ENCODE peak calls at places on chromosome 14, in seven cellular contexts. P is fibroblast of villous mesenchyme; V is IMR-90; M is AG09309; G is lower lobe of right lung; A is AG04450; W is CD8-positive, alpha-beta T cell. I is an unnamed sample.

GRCh38 chr14:22532345-22533056 is 56.5 kb downstream of the DAD1 start:
- DNase-seq in P (no peak), V (peak; percentile 49), M (no peak), G (no peak), A (no peak), W (no peak), I (no peak)

GRCh38 chr14:105914738-105915385 is 388.5 kb downstream of the TMEM121 start:
- DNase-seq in P (no peak), V (no peak), M (no peak), G (peak; percentile 16), A (no peak), W (no peak), I (no peak)

GRCh38 chr14:35821546-35822411 is 4.4 kb upstream of the BRMS1L start:
- DNase-seq in P (peak; percentile 46), V (peak; percentile 45), M (no peak), G (no peak), A (no peak), W (no peak), I (no peak)

GRCh38 chr14:25552826-25553225 is 502.9 kb upstream of the STXBP6 start:
- DNase-seq in P (no peak), V (no peak), M (no peak), G (no peak), A (no peak), W (no peak), I (no peak)

GRCh38 chr14:100313464-100314230 is 7.4 kb upstream of the SLC25A29 start:
- DNase-seq in P (no peak), V (no peak), M (no peak), G (no peak), A (no peak), W (no peak), I (no peak)

GRCh38 chr14:94561656-94562010 is 391 bp downstream of the SERPINA4 start:
- DNase-seq in P (no peak), V (no peak), M (no peak), G (peak; percentile 28), A (no peak), W (no peak), I (no peak)

GRCh38 chr14:51780741-51781140 is 79.7 kb upstream of the GNG2 start:
- DNase-seq in P (peak; percentile 30), V (peak; percentile 42), M (no peak), G (no peak), A (no peak), W (no peak), I (no peak)

GRCh38 chr14:22489957-22490950 is 98.8 kb downstream of the DAD1 start:
- DNase-seq in P (no peak), V (no peak), M (no peak), G (no peak), A (no peak), W (no peak), I (peak; percentile 36)

GRCh38 chr14:106174206-106174605 is 647.8 kb downstream of the TMEM121 start:
- DNase-seq in P (no peak), V (no peak), M (no peak), G (no peak), A (no peak), W (peak; percentile 34), I (no peak)

GRCh38 chr14:58362798-58363412 is 32.8 kb upstream of the TOMM20L start:
- DNase-seq in P (peak; percentile 16), V (peak; percentile 17), M (no peak), G (no peak), A (no peak), W (no peak), I (peak; percentile 17)
- TF ChIP-seq CTCF in P (no peak), V (peak; percentile 21), M (peak; percentile 25), G (peak; percentile 21), A (peak; percentile 38), W (no peak), I (peak; percentile 41)

GRCh38 chr14:28375295-28375694 is 391.3 kb upstream of the FOXG1 start:
- DNase-seq in P (no peak), V (no peak), M (no peak), G (no peak), A (no peak), W (no peak), I (no peak)
- TF ChIP-seq CTCF in P (no peak), V (no peak), M (no peak), G (peak; percentile 20), A (no peak), W (no peak), I (peak; percentile 15)

GRCh38 chr14:64118892-64119291 is 175.3 kb downstream of the ESR2 start:
- DNase-seq in P (no peak), V (no peak), M (no peak), G (no peak), A (no peak), W (no peak), I (no peak)

GRCh38 chr14:64115401-64115800 is 178.8 kb downstream of the ESR2 start:
- DNase-seq in P (no peak), V (no peak), M (no peak), G (no peak), A (no peak), W (no peak), I (no peak)

GRCh38 chr14:64114796-64115195 is 179.4 kb downstream of the ESR2 start:
- DNase-seq in P (no peak), V (no peak), M (no peak), G (no peak), A (no peak), W (no peak), I (no peak)

GRCh38 chr14:64119535-64119934 is 174.6 kb downstream of the ESR2 start:
- DNase-seq in P (no peak), V (no peak), M (no peak), G (no peak), A (no peak), W (no peak), I (no peak)

DNA sequence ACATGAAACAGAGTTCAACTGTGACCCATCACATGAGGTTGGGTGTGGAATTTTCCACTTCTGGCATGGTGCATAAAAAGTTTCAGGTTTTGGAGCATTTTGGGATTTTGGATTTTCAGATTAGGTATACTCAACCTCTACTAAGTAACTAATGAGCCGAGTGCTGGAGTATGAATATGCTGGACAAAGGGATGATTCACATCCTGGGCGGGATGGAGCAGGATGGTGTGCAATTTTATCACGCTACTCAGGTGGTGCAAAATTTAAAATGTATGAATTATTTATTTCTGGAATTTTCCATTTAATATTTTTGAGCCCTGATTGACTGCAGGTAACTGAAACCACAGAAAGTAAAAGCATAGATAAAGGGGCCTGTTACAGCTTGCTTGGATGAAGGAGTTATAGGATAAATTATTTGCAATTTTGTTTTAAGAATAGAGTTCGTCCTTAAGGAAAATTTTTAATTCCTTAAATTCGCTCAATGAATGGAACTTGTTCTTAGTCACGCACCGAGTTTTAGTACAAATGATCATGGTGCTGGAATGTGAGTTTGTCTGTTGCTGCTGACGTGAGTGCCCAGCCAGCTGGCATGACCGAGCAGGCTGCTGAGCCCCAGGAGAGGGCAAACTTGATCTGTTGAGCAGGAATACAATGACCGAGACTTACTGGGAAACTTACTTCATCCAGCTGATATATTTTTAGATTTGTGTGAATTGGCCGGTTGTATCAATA is 176.3 kb downstream of the ESR2 start:
- DNase-seq in P (no peak), V (peak; percentile 28), M (peak; percentile 68), G (no peak), A (no peak), W (no peak), I (no peak)
- TF ChIP-seq CTCF in P (no peak), V (no peak), M (peak; percentile 35), G (no peak), A (no peak), W (no peak), I (no peak)

GRCh38 chr14:89990623-89991275 is 35.0 kb downstream of the TDP1 start:
- DNase-seq in P (no peak), V (no peak), M (no peak), G (no peak), A (no peak), W (no peak), I (no peak)
- TF ChIP-seq CTCF in P (no peak), V (no peak), M (no peak), G (no peak), A (no peak), W (no peak), I (no peak)

GRCh38 chr14:104001003-104001402 is 58.7 kb upstream of the RD3L start:
- DNase-seq in P (no peak), V (no peak), M (no peak), G (no peak), A (no peak), W (no peak), I (no peak)
- TF ChIP-seq CTCF in P (peak; percentile 3), V (peak; percentile 3), M (no peak), G (peak; percentile 19), A (no peak), W (no peak), I (peak; percentile 24)

GRCh38 chr14:67674480-67675218 is at the start of gene VTI1B:
- DNase-seq in P (peak; percentile 76), V (peak; percentile 65), M (no peak), G (peak; percentile 90), A (no peak), W (peak; percentile 65), I (peak; percentile 89)
- TF ChIP-seq CTCF in P (peak; percentile 37), V (peak; percentile 25), M (peak; percentile 28), G (no peak), A (peak; percentile 42), W (no peak), I (peak; percentile 12)

GRCh38 chr14:37597538-37598084 is 2.2 kb downstream of the TTC6 start:
- DNase-seq in P (no peak), V (no peak), M (no peak), G (no peak), A (no peak), W (no peak), I (peak; percentile 16)
- TF ChIP-seq CTCF in P (peak; percentile 38), V (peak; percentile 44), M (peak; percentile 46), G (peak; percentile 38), A (peak; percentile 49), W (no peak), I (no peak)